ENCODE peak calls at places on chromosome 4, in five cellular contexts. A is IMR-90, H is GM12878, Y is K562, Z is HepG2. J is an unnamed sample.

GRCh38 chr4:52643846-52644245 is 15.3 kb downstream of the USP46 start:
- DNase-seq in A (peak), H (no peak), Y (no peak), Z (peak), J (peak)

GRCh38 chr4:57114973-57115372 is 4.8 kb upstream of the IGFBP7 start:
- DNase-seq in A (peak), H (no peak), Y (no peak), Z (no peak), J (no peak)

GRCh38 chr4:1170156-1170804 is 2.1 kb downstream of the SPON2 start:
- DNase-seq in A (no peak), H (no peak), Y (no peak), Z (no peak), J (no peak)

GRCh38 chr4:136650541-136651277 is 881.6 kb downstream of the PCDH18 start:
- DNase-seq in A (peak), H (peak), Y (no peak), Z (peak), J (no peak)

GRCh38 chr4:1770791-1771231 is 22.3 kb upstream of the FGFR3 start:
- DNase-seq in A (no peak), H (no peak), Y (no peak), Z (peak), J (no peak)

GRCh38 chr4:81335221-81335912 is 120.3 kb upstream of the PRKG2 start:
- DNase-seq in A (peak), H (no peak), Y (no peak), Z (no peak), J (no peak)

GRCh38 chr4:30722092-30722915 is 2.1 kb downstream of the PCDH7 start:
- DNase-seq in A (no peak), H (no peak), Y (no peak), Z (no peak), J (no peak)

GRCh38 chr4:7004331-7004730 is 38.8 kb upstream of the TADA2B start:
- DNase-seq in A (no peak), H (no peak), Y (no peak), Z (no peak), J (no peak)

DNA sequence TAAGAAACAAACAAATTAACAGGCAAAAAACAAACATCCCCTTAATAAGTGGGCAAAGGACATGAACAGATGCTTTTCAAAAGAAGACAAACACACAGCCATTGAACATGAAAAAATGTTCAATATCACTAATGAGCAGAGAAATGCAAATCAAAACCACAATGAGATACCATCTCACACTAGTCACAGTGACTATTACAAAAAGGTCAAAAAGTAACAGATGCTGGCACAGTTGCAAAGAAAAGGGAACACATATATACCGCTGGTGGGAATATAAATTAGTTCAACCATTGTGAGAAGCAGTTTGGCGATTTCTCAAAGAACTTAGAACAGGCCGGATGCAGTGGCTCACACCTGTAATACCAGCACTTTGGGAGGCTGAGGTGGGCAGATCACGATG is 146.1 kb upstream of the NEIL3 start:
- DNase-seq in A (peak), H (no peak), Y (no peak), Z (no peak), J (no peak)
- TF ChIP-seq RFX5 in A (no peak), H (no peak), Y (no peak), Z (no peak), J (no peak)

DNA sequence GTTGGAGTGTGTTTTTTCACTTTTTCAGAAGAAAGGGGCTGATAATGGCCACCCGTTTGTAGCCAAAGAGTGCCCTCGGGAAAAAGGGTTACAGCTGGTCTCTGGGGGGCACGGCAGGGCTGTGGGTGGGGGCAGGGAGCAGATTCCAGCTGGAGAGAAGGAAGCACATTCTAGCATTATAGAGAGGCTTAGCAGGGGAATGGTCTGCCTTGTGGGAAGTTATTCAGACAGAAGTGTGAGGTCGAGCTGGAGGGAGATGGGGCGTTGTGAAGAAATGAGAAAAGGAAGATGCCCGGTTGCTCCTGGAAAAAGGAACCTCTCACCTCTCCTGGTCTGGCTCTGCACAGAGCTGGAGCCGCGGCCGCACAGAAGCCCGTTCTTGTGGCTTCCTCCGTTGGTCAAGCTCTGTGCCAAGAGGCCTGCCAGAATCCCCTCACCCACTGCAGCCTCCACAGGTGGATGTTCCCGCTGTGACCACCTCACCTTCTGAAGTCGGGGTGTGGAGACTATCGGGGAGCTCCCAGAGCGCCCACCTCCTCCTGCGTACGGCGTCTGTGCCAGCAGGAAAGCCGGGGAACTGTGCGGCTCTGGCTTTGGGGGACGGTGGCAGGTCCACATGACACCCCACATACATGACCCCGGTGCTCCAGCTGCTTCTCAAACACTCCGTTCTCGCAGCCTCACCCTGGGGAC is 52.4 kb upstream of the HGFAC start:
- DNase-seq in A (no peak), H (no peak), Y (no peak), Z (no peak), J (no peak)
- TF ChIP-seq MXI1 in A (no peak), H (no peak), Y (no peak), Z (no peak), J (no peak)

GRCh38 chr4:37388672-37389368 is 144.3 kb downstream of the NWD2 start:
- DNase-seq in A (no peak), H (no peak), Y (no peak), Z (no peak), J (no peak)
- TF ChIP-seq RFX5 in A (no peak), H (no peak), Y (no peak), Z (no peak), J (no peak)

GRCh38 chr4:169268951-169269781 is 1.6 kb downstream of the SH3RF1 start:
- DNase-seq in A (peak), H (no peak), Y (no peak), Z (peak), J (no peak)
- TF ChIP-seq MXI1 in A (peak), H (no peak), Y (no peak), Z (no peak), J (no peak)

GRCh38 chr4:61376301-61376700 is 176.2 kb downstream of the ADGRL3 start:
- DNase-seq in A (no peak), H (no peak), Y (no peak), Z (no peak), J (no peak)
- TF ChIP-seq RFX5 in A (no peak), H (no peak), Y (no peak), Z (no peak), J (no peak)

DNA sequence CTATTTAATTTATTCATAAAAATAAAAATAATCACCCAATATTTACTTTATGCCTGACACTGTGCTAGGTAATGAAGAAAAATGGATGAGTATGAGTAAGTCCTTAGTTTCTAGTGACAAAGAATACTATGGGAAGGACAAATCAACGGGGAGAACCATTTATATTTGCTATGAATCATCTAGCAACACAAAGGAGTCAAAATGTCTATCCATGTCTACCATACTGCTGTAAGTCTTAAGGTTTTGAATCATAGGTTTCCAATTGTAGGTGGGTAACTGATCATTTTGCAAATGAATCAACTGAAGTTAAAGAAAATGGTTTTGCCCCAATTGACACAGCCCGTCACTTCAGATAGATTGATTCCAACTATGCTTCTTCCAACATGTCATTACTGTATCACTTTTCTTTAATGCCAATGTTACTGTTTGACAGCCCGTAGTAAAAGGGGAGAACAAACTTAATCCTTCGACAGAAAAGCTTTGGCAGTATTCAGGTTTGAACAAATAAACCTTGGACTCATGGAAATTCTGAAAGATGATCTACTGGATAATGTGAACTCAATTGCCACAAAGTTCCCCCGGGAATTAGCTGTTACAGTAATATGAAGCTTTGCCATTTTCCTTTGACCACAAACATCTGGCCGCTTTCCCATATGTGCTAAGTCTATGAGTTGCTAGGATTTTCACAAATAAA is 3.2 kb downstream of the TDO2 start:
- DNase-seq in A (peak), H (no peak), Y (no peak), Z (no peak), J (no peak)
- TF ChIP-seq MXI1 in A (no peak), H (no peak), Y (no peak), Z (no peak), J (no peak)

DNA sequence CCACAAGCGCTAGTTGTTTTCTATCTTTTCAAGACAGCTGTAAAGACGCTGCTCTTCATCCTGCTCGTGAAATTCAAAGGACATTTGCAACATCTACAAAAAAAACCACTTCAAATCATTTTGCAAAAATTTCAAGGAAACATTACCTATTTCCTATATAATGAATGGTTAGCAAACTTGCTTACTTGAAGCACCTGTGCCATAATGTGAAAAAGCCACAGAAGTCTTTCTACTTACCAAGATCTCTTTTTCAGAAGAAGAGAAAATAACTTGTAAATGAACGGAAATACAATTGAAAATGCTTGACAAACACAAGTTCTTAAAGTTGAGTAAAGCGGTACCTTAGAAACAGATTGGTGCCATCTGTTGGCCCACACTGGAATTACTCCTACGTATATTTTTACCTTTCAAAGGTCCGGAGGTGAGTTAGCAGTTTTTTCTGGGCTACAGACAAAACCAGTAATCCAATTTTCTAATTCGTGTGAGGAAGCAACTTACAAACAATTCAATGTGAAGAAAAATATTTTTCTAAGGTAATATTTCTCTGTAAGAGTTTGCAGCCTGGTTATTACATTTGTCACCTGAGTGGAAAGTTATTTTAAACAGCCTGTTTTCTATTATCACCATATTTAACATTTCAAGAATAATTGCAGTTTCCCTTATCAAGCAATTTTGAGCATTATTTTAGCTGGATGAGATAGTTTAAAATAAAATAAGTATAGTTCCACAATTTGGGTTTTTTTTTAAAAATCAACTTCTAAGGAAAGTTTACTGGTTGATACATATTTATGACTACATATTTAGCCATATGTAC is at the start of gene TLR6:
- DNase-seq in A (peak), H (peak), Y (peak), Z (peak), J (peak)
- TF ChIP-seq RFX5 in A (no peak), H (no peak), Y (no peak), Z (no peak), J (no peak)

GRCh38 chr4:171813195-171813955 is at the start of gene GALNTL6:
- DNase-seq in A (no peak), H (no peak), Y (no peak), Z (no peak), J (peak)
- TF ChIP-seq MXI1 in A (no peak), H (no peak), Y (no peak), Z (no peak), J (no peak)

DNA sequence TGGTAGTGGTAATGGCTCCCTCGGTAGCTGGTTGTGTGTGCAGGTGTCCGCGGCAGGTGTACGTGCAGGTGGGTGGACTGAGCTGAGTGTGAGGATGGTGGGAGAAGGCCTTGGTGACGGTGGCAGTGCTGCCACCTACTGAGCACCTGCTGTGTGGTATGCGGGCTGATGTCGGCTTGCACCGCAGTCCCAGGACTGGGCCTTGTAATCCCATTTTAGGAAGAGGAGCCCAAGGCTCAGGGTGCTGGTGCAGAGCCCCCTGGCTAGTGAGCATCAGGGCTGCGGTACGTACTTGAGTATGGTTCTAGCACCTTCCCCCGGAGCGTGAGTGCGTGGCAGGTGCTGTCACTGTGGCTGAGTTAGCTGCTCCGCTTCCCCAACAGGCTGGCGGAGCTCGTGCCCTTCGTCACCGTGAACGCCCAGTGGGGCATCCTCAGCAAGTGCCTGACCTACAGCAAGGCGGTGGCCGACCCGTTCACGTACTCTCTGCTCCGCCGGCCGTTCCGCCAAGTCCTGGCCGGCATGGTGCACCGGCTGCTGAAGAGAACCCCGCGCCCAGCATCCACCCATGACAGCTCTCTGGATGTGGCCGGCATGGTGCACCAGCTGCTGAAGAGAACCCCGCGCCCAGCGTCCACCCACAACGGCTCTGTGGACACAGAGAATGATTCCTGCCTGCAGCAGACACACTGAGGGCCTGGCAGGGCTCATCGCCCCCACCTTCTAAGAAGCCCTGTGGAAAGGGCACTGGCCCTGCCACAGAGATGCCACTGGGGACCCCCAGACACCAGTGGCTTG is 5.7 kb upstream of the CPZ start:
- DNase-seq in A (no peak), H (no peak), Y (peak), Z (no peak), J (no peak)
- TF ChIP-seq RFX5 in A (no peak), H (no peak), Y (no peak), Z (no peak), J (no peak)

J was measured in SK-N-SH.